ENCODE peak calls at places on chromosomes 3 and 15, in six cellular contexts. One of them, this sample, is unnamed.

GRCh38 chr15:52378746-52379394 is 83.3 kb upstream of the MYO5C start:
- DNase-seq in psoas muscle: no peak
- DNase-seq in A549: no peak
- DNase-seq in GM06990: peak; percentile 56
- DNase-seq in GM13977: peak; percentile 62
- DNase-seq in PC-3: no peak
- DNase-seq in this sample: no peak

GRCh38 chr3:129618186-129618820 is 11.8 kb upstream of the PLXND1 start:
- DNase-seq in PC-3: no peak
- DNase-seq in GM13977: no peak
- DNase-seq in GM06990: no peak
- DNase-seq in psoas muscle: peak; percentile 50
- DNase-seq in A549: no peak
- DNase-seq in this sample: no peak

GRCh38 chr3:190401943-190402342 is 14.0 kb downstream of the CLDN16 start:
- DNase-seq in A549: no peak
- DNase-seq in PC-3: no peak
- DNase-seq in psoas muscle: no peak
- DNase-seq in GM13977: no peak
- DNase-seq in GM06990: no peak
- DNase-seq in this sample: no peak

GRCh38 chr3:128435561-128435960 is 31.1 kb downstream of the DNAJB8 start:
- DNase-seq in PC-3: no peak
- DNase-seq in GM13977: no peak
- DNase-seq in A549: no peak
- DNase-seq in psoas muscle: no peak
- DNase-seq in GM06990: no peak
- DNase-seq in this sample: no peak

GRCh38 chr3:12759097-12759679 is at the start of gene TMEM40:
- DNase-seq in GM06990: no peak
- DNase-seq in A549: peak; percentile 32
- DNase-seq in GM13977: no peak
- DNase-seq in PC-3: peak; percentile 85
- DNase-seq in psoas muscle: no peak
- DNase-seq in this sample: peak; percentile 86

GRCh38 chr15:66496951-66497501 is 536 bp downstream of the SNAPC5 start:
- DNase-seq in PC-3: no peak
- DNase-seq in psoas muscle: no peak
- DNase-seq in GM06990: no peak
- DNase-seq in A549: peak; percentile 31
- DNase-seq in GM13977: no peak
- DNase-seq in this sample: no peak

GRCh38 chr3:125003369-125003853 is 52.4 kb downstream of the HEG1 start:
- DNase-seq in psoas muscle: peak; percentile 90
- DNase-seq in PC-3: peak; percentile 3
- DNase-seq in GM06990: no peak
- DNase-seq in A549: peak; percentile 10
- DNase-seq in GM13977: no peak
- DNase-seq in this sample: no peak

GRCh38 chr3:45026038-45026437 is at the start of gene CLEC3B:
- DNase-seq in GM06990: no peak
- DNase-seq in A549: no peak
- DNase-seq in psoas muscle: peak; percentile 81
- DNase-seq in GM13977: no peak
- DNase-seq in PC-3: peak; percentile 29
- DNase-seq in this sample: peak; percentile 51

GRCh38 chr3:125154800-125155269 is 57.7 kb downstream of the SLC12A8 start:
- DNase-seq in GM06990: no peak
- DNase-seq in GM13977: no peak
- DNase-seq in A549: no peak
- DNase-seq in PC-3: no peak
- DNase-seq in psoas muscle: no peak
- DNase-seq in this sample: no peak

GRCh38 chr15:51706347-51706746 is 25.0 kb downstream of the SCG3 start:
- DNase-seq in GM13977: no peak
- DNase-seq in GM06990: no peak
- DNase-seq in PC-3: no peak
- DNase-seq in psoas muscle: no peak
- DNase-seq in A549: no peak
- DNase-seq in this sample: no peak

GRCh38 chr3:20185364-20185732 is 658 bp downstream of the SGO1 start:
- DNase-seq in A549: peak; percentile 21
- DNase-seq in PC-3: peak; percentile 30
- DNase-seq in psoas muscle: no peak
- DNase-seq in GM13977: peak; percentile 22
- DNase-seq in GM06990: no peak
- DNase-seq in this sample: peak; percentile 27

GRCh38 chr3:128367726-128368125 is 99.0 kb downstream of the DNAJB8 start:
- DNase-seq in GM06990: no peak
- DNase-seq in PC-3: no peak
- DNase-seq in GM13977: no peak
- DNase-seq in A549: no peak
- DNase-seq in psoas muscle: no peak
- DNase-seq in this sample: peak; percentile 57

GRCh38 chr3:22728406-22728805 is 474.7 kb upstream of the UBE2E2 start:
- DNase-seq in GM13977: no peak
- DNase-seq in A549: no peak
- DNase-seq in psoas muscle: no peak
- DNase-seq in GM06990: no peak
- DNase-seq in PC-3: no peak
- DNase-seq in this sample: no peak

GRCh38 chr3:178472941-178473340 is 63.3 kb upstream of the KCNMB2 start:
- DNase-seq in GM13977: no peak
- DNase-seq in GM06990: no peak
- DNase-seq in psoas muscle: no peak
- DNase-seq in PC-3: no peak
- DNase-seq in A549: no peak
- DNase-seq in this sample: no peak

GRCh38 chr15:60821462-60822061 is 342.6 kb upstream of the ICE2 start:
- DNase-seq in A549: no peak
- DNase-seq in psoas muscle: no peak
- DNase-seq in PC-3: no peak
- DNase-seq in GM13977: no peak
- DNase-seq in GM06990: no peak
- DNase-seq in this sample: no peak

GRCh38 chr15:28960979-28961378 is 75.2 kb downstream of the APBA2 start:
- DNase-seq in PC-3: peak; percentile 94
- DNase-seq in A549: peak; percentile 89
- DNase-seq in GM06990: no peak
- DNase-seq in GM13977: no peak
- DNase-seq in psoas muscle: no peak
- DNase-seq in this sample: peak; percentile 54

GRCh38 chr15:101841656-101842055 is 29.7 kb downstream of the OR4F15 start:
- DNase-seq in GM06990: no peak
- DNase-seq in PC-3: no peak
- DNase-seq in A549: no peak
- DNase-seq in psoas muscle: no peak
- DNase-seq in GM13977: no peak
- DNase-seq in this sample: no peak

GRCh38 chr3:189756651-189757078 is 125.5 kb downstream of the TP63 start:
- DNase-seq in A549: peak; percentile 38
- DNase-seq in psoas muscle: no peak
- DNase-seq in GM06990: peak; percentile 24
- DNase-seq in PC-3: peak; percentile 96
- DNase-seq in GM13977: no peak
- DNase-seq in this sample: peak; percentile 26

GRCh38 chr3:65889707-65890099 is 149.0 kb downstream of the MAGI1 start:
- DNase-seq in PC-3: no peak
- DNase-seq in A549: no peak
- DNase-seq in GM06990: no peak
- DNase-seq in GM13977: no peak
- DNase-seq in psoas muscle: no peak
- DNase-seq in this sample: no peak

GRCh38 chr3:165895919-165896318 is 58.7 kb upstream of the BCHE start:
- DNase-seq in A549: peak; percentile 29
- DNase-seq in GM06990: no peak
- DNase-seq in GM13977: no peak
- DNase-seq in psoas muscle: no peak
- DNase-seq in PC-3: peak; percentile 51
- DNase-seq in this sample: peak; percentile 39

GRCh38 chr15:52464478-52464877 is 64.2 kb downstream of the MYO5A start:
- DNase-seq in PC-3: no peak
- DNase-seq in A549: no peak
- DNase-seq in psoas muscle: no peak
- DNase-seq in GM06990: peak; percentile 54
- DNase-seq in GM13977: peak; percentile 63
- DNase-seq in this sample: no peak

GRCh38 chr15:59376735-59377134 is 4.1 kb upstream of the MYO1E start:
- DNase-seq in psoas muscle: no peak
- DNase-seq in GM13977: no peak
- DNase-seq in A549: peak; percentile 48
- DNase-seq in GM06990: no peak
- DNase-seq in PC-3: peak; percentile 56
- DNase-seq in this sample: no peak

GRCh38 chr15:44550256-44550655 is 13.3 kb downstream of the EIF3J start:
- DNase-seq in A549: peak; percentile 52
- DNase-seq in psoas muscle: no peak
- DNase-seq in PC-3: peak; percentile 62
- DNase-seq in GM13977: no peak
- DNase-seq in GM06990: no peak
- DNase-seq in this sample: peak; percentile 33

GRCh38 chr15:92848464-92848851 is 51.7 kb upstream of the CHD2 start:
- DNase-seq in GM13977: no peak
- DNase-seq in GM06990: no peak
- DNase-seq in PC-3: no peak
- DNase-seq in A549: no peak
- DNase-seq in psoas muscle: no peak
- DNase-seq in this sample: no peak

GRCh38 chr3:158053386-158053785 is 52.8 kb downstream of the SHOX2 start:
- DNase-seq in A549: no peak
- DNase-seq in psoas muscle: no peak
- DNase-seq in GM06990: no peak
- DNase-seq in PC-3: no peak
- DNase-seq in GM13977: no peak
- DNase-seq in this sample: no peak

DNA sequence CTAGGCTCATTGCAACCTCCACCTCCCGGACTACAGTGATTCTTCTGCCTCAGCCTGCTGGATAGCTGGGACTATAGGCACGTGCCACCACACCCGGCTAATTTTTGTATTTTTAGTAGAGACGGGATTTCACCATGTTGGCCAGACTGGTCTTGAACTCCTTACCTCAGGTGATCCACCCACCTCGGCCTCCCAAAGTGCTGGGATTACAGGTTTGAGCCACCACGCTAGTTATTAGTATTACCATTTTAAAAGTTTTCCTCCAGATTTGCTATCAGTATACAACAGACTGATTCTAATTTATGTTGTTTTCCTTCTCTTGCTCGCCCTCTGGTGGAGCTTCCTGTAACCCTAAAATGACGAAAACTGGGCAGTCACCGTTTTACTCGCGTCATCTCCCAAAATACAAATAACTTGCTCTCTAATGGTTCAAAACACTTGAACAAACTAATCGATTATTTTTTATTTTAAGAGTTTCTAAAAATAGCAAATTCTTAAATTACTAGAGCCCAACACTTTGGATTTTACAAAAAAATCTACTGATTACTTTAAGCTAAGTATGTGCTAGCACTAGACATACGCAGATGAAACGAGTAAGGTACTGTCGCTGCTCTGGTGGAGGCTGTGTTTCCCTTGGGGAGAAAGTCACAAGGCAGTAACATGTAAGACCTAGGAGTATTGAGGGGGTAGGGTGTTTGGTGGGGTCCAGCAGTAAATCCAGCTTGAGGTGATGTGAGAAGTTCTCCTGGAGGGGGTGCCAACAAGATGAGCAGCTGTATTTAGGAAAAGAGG is 203.3 kb downstream of the MBNL1 start:
- DNase-seq in GM06990: peak; percentile 44
- DNase-seq in PC-3: peak; percentile 77
- DNase-seq in psoas muscle: peak; percentile 50
- DNase-seq in A549: peak; percentile 62
- DNase-seq in GM13977: peak; percentile 25
- DNase-seq in this sample: peak; percentile 59
- TF ChIP-seq CTCF in GM06990: peak; percentile 67
- TF ChIP-seq CTCF in PC-3: peak; percentile 74
- TF ChIP-seq CTCF in psoas muscle: peak; percentile 73
- TF ChIP-seq CTCF in A549: peak; percentile 63
- TF ChIP-seq CTCF in GM13977: peak; percentile 69
- TF ChIP-seq CTCF in this sample: peak; percentile 42

DNA sequence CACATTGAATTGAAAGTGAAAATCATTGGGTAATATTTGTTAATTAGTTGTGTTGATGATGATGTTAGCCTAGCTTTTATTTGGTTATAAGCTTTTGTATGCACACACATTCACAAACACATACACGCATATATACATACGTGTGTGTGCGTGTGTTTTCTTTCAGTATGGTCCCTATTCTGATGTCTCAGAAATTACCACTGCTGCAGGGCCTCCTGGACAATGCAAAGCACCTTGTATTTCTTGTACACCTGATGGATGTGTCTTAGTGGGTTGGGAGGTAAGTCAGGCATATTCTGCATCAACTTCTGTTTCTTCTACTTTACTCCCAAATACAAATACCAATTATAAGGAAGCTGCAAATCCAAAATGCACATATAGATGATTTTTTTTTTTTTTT is 102.1 kb downstream of the GHSR start:
- DNase-seq in GM13977: no peak
- DNase-seq in psoas muscle: no peak
- DNase-seq in A549: no peak
- DNase-seq in GM06990: no peak
- DNase-seq in PC-3: no peak
- DNase-seq in this sample: no peak
- TF ChIP-seq CTCF in GM13977: no peak
- TF ChIP-seq CTCF in psoas muscle: no peak
- TF ChIP-seq CTCF in A549: no peak
- TF ChIP-seq CTCF in GM06990: no peak
- TF ChIP-seq CTCF in PC-3: no peak
- TF ChIP-seq CTCF in this sample: no peak

GRCh38 chr15:81213982-81214381 is 17.3 kb downstream of the IL16 start:
- DNase-seq in GM13977: no peak
- DNase-seq in PC-3: no peak
- DNase-seq in A549: no peak
- DNase-seq in GM06990: no peak
- DNase-seq in psoas muscle: no peak
- DNase-seq in this sample: no peak
- TF ChIP-seq CTCF in GM13977: no peak
- TF ChIP-seq CTCF in PC-3: no peak
- TF ChIP-seq CTCF in A549: no peak
- TF ChIP-seq CTCF in GM06990: no peak
- TF ChIP-seq CTCF in psoas muscle: no peak
- TF ChIP-seq CTCF in this sample: no peak

GRCh38 chr3:131238496-131238895 is 143.1 kb upstream of the NUDT16 start:
- DNase-seq in A549: no peak
- DNase-seq in PC-3: no peak
- DNase-seq in GM06990: no peak
- DNase-seq in psoas muscle: no peak
- DNase-seq in GM13977: no peak
- DNase-seq in this sample: no peak

GRCh38 chr3:131239250-131239649 is 142.3 kb upstream of the NUDT16 start:
- DNase-seq in A549: no peak
- DNase-seq in GM13977: no peak
- DNase-seq in PC-3: no peak
- DNase-seq in psoas muscle: no peak
- DNase-seq in GM06990: no peak
- DNase-seq in this sample: no peak

DNA sequence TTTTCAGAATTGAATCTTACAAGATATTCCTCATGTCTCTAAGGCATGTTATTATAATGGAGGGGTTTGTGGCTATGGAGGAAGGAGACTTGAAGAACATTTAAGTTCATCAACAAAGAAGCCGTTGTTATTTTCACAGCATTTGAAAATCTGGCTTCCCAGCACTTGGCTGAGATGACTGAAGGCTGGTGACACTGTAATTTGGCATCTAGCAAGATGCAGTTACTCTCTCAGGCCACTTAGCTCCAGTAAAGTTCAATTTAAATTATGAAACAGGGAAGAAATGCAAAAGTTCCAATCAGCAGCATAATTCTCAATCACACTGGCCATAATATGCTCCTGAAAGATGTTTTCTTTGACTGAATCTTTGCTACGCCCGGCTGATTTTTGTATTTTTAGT is 139.4 kb upstream of the NUDT16 start:
- DNase-seq in A549: peak; percentile 3
- DNase-seq in GM06990: no peak
- DNase-seq in PC-3: no peak
- DNase-seq in psoas muscle: no peak
- DNase-seq in GM13977: no peak
- DNase-seq in this sample: no peak
- TF ChIP-seq CTCF in A549: no peak
- TF ChIP-seq CTCF in GM06990: no peak
- TF ChIP-seq CTCF in PC-3: peak; percentile 25
- TF ChIP-seq CTCF in psoas muscle: no peak
- TF ChIP-seq CTCF in GM13977: no peak
- TF ChIP-seq CTCF in this sample: no peak

This sample was measured in MCF 10A.